ENCODE peak calls at places on chromosome 20, in eight cellular contexts. One of them, this sample, is unnamed.

GRCh38 chr20:32966881-32967781 is 37.1 kb downstream of the SUN5 start:
- DNase-seq in endodermal cell: peak; percentile 41
- DNase-seq in GM23248: no peak
- DNase-seq in tibial artery: no peak
- DNase-seq in pancreas: no peak
- DNase-seq in aorta: no peak
- DNase-seq in IMR-90: no peak
- DNase-seq in thoracic aorta: no peak
- DNase-seq in this sample: no peak

GRCh38 chr20:33064572-33065287 is 11.0 kb downstream of the BPIFB3 start:
- DNase-seq in endodermal cell: no peak
- DNase-seq in GM23248: no peak
- DNase-seq in tibial artery: no peak
- DNase-seq in pancreas: no peak
- DNase-seq in aorta: no peak
- DNase-seq in IMR-90: no peak
- DNase-seq in thoracic aorta: no peak
- DNase-seq in this sample: no peak

GRCh38 chr20:11403711-11404110 is 514.0 kb upstream of the BTBD3 start:
- DNase-seq in endodermal cell: no peak
- DNase-seq in GM23248: peak; percentile 18
- DNase-seq in tibial artery: no peak
- DNase-seq in pancreas: no peak
- DNase-seq in aorta: no peak
- DNase-seq in IMR-90: no peak
- DNase-seq in thoracic aorta: no peak
- DNase-seq in this sample: no peak

GRCh38 chr20:20495719-20496474 is 128.0 kb downstream of the INSM1 start:
- DNase-seq in endodermal cell: no peak
- DNase-seq in GM23248: no peak
- DNase-seq in tibial artery: no peak
- DNase-seq in pancreas: no peak
- DNase-seq in aorta: no peak
- DNase-seq in IMR-90: no peak
- DNase-seq in thoracic aorta: no peak
- DNase-seq in this sample: no peak

GRCh38 chr20:61861858-61862257 is 203.8 kb downstream of the TAF4 start:
- DNase-seq in endodermal cell: no peak
- DNase-seq in GM23248: no peak
- DNase-seq in tibial artery: no peak
- DNase-seq in pancreas: no peak
- DNase-seq in aorta: no peak
- DNase-seq in IMR-90: no peak
- DNase-seq in thoracic aorta: no peak
- DNase-seq in this sample: no peak

GRCh38 chr20:35523298-35523888 is 6.1 kb downstream of the C20orf173 start:
- DNase-seq in endodermal cell: peak; percentile 90
- DNase-seq in GM23248: peak; percentile 46
- DNase-seq in tibial artery: no peak
- DNase-seq in pancreas: no peak
- DNase-seq in aorta: peak; percentile 44
- DNase-seq in IMR-90: no peak
- DNase-seq in thoracic aorta: no peak
- DNase-seq in this sample: no peak

GRCh38 chr20:59136027-59136426 is 27.6 kb upstream of the ZNF831 start:
- DNase-seq in endodermal cell: no peak
- DNase-seq in GM23248: no peak
- DNase-seq in tibial artery: no peak
- DNase-seq in pancreas: no peak
- DNase-seq in aorta: no peak
- DNase-seq in IMR-90: no peak
- DNase-seq in thoracic aorta: no peak
- DNase-seq in this sample: no peak

GRCh38 chr20:18973499-18974173 is 160.1 kb downstream of the SCP2D1 start:
- DNase-seq in endodermal cell: no peak
- DNase-seq in GM23248: peak; percentile 9
- DNase-seq in tibial artery: peak; percentile 87
- DNase-seq in pancreas: peak; percentile 21
- DNase-seq in aorta: peak; percentile 89
- DNase-seq in IMR-90: no peak
- DNase-seq in thoracic aorta: no peak
- DNase-seq in this sample: no peak

GRCh38 chr20:63955281-63955845 is 853 bp downstream of the UCKL1 start:
- DNase-seq in endodermal cell: peak; percentile 72
- DNase-seq in GM23248: peak; percentile 69
- DNase-seq in tibial artery: no peak
- DNase-seq in pancreas: no peak
- DNase-seq in aorta: no peak
- DNase-seq in IMR-90: no peak
- DNase-seq in thoracic aorta: no peak
- DNase-seq in this sample: peak; percentile 74

GRCh38 chr20:19974621-19975435 is 42.3 kb upstream of the NAA20 start:
- DNase-seq in endodermal cell: no peak
- DNase-seq in GM23248: peak; percentile 96
- DNase-seq in tibial artery: peak; percentile 92
- DNase-seq in pancreas: peak; percentile 92
- DNase-seq in aorta: peak; percentile 95
- DNase-seq in IMR-90: peak; percentile 97
- DNase-seq in thoracic aorta: peak; percentile 80
- DNase-seq in this sample: peak; percentile 91

GRCh38 chr20:17562804-17563305 is 7.0 kb upstream of the DSTN start:
- DNase-seq in endodermal cell: no peak
- DNase-seq in GM23248: peak; percentile 83
- DNase-seq in tibial artery: no peak
- DNase-seq in pancreas: no peak
- DNase-seq in aorta: no peak
- DNase-seq in IMR-90: peak; percentile 62
- DNase-seq in thoracic aorta: no peak
- DNase-seq in this sample: peak; percentile 63

GRCh38 chr20:32558526-32558925 is 26.6 kb downstream of the NOL4L start:
- DNase-seq in endodermal cell: no peak
- DNase-seq in GM23248: no peak
- DNase-seq in tibial artery: no peak
- DNase-seq in pancreas: no peak
- DNase-seq in aorta: no peak
- DNase-seq in IMR-90: peak; percentile 27
- DNase-seq in thoracic aorta: no peak
- DNase-seq in this sample: no peak

GRCh38 chr20:32610897-32611218 is 25.7 kb upstream of the NOL4L start:
- DNase-seq in endodermal cell: peak; percentile 50
- DNase-seq in GM23248: no peak
- DNase-seq in tibial artery: no peak
- DNase-seq in pancreas: no peak
- DNase-seq in aorta: no peak
- DNase-seq in IMR-90: no peak
- DNase-seq in thoracic aorta: no peak
- DNase-seq in this sample: no peak

GRCh38 chr20:1391640-1392442 is 1.0 kb downstream of the FKBP1A start:
- DNase-seq in endodermal cell: peak; percentile 73
- DNase-seq in GM23248: peak; percentile 48
- DNase-seq in tibial artery: no peak
- DNase-seq in pancreas: no peak
- DNase-seq in aorta: no peak
- DNase-seq in IMR-90: peak; percentile 43
- DNase-seq in thoracic aorta: no peak
- DNase-seq in this sample: peak; percentile 58

GRCh38 chr20:57772349-57772964 is 62.6 kb upstream of the PMEPA1 start:
- DNase-seq in endodermal cell: peak; percentile 81
- DNase-seq in GM23248: peak; percentile 83
- DNase-seq in tibial artery: peak; percentile 20
- DNase-seq in pancreas: no peak
- DNase-seq in aorta: no peak
- DNase-seq in IMR-90: peak; percentile 64
- DNase-seq in thoracic aorta: no peak
- DNase-seq in this sample: no peak

GRCh38 chr20:39874049-39874893 is 814.8 kb downstream of the MAFB start:
- DNase-seq in endodermal cell: peak; percentile 94
- DNase-seq in GM23248: peak; percentile 90
- DNase-seq in tibial artery: peak; percentile 81
- DNase-seq in pancreas: peak; percentile 45
- DNase-seq in aorta: no peak
- DNase-seq in IMR-90: peak; percentile 89
- DNase-seq in thoracic aorta: peak; percentile 16
- DNase-seq in this sample: peak; percentile 59

GRCh38 chr20:35121186-35121585 is 25.9 kb downstream of the EDEM2 start:
- DNase-seq in endodermal cell: no peak
- DNase-seq in GM23248: no peak
- DNase-seq in tibial artery: no peak
- DNase-seq in pancreas: no peak
- DNase-seq in aorta: no peak
- DNase-seq in IMR-90: no peak
- DNase-seq in thoracic aorta: no peak
- DNase-seq in this sample: no peak

GRCh38 chr20:63264519-63264918 is 8.1 kb upstream of the ARFGAP1 start:
- DNase-seq in endodermal cell: no peak
- DNase-seq in GM23248: no peak
- DNase-seq in tibial artery: no peak
- DNase-seq in pancreas: no peak
- DNase-seq in aorta: no peak
- DNase-seq in IMR-90: no peak
- DNase-seq in thoracic aorta: no peak
- DNase-seq in this sample: no peak

GRCh38 chr20:10555865-10556308 is 117.9 kb downstream of the JAG1 start:
- DNase-seq in endodermal cell: no peak
- DNase-seq in GM23248: peak; percentile 71
- DNase-seq in tibial artery: no peak
- DNase-seq in pancreas: no peak
- DNase-seq in aorta: no peak
- DNase-seq in IMR-90: peak; percentile 66
- DNase-seq in thoracic aorta: no peak
- DNase-seq in this sample: no peak

GRCh38 chr20:62875419-62876355 is 14.1 kb upstream of the TCFL5 start:
- DNase-seq in endodermal cell: peak; percentile 96
- DNase-seq in GM23248: peak; percentile 93
- DNase-seq in tibial artery: peak; percentile 87
- DNase-seq in pancreas: peak; percentile 54
- DNase-seq in aorta: peak; percentile 90
- DNase-seq in IMR-90: peak; percentile 83
- DNase-seq in thoracic aorta: peak; percentile 43
- DNase-seq in this sample: peak; percentile 72

GRCh38 chr20:3781153-3781910 is at the start of gene SPEF1:
- DNase-seq in endodermal cell: peak; percentile 96
- DNase-seq in GM23248: peak; percentile 96
- DNase-seq in tibial artery: peak; percentile 83
- DNase-seq in pancreas: peak; percentile 81
- DNase-seq in aorta: peak; percentile 84
- DNase-seq in IMR-90: peak; percentile 92
- DNase-seq in thoracic aorta: peak; percentile 65
- DNase-seq in this sample: peak; percentile 75
- H3K4me1 ChIP-seq in endodermal cell: peaks cover 3% of the 10 kb centered on the region
- H3K4me1 ChIP-seq in GM23248: peaks cover 12% of the 10 kb centered on the region
- H3K4me1 ChIP-seq in tibial artery: peaks cover 50% of the 10 kb centered on the region
- H3K4me1 ChIP-seq in pancreas: peaks cover 38% of the 10 kb centered on the region
- H3K4me1 ChIP-seq in aorta: no peaks in the 10 kb centered on the region
- H3K4me1 ChIP-seq in IMR-90: peaks cover 18% of the 10 kb centered on the region
- H3K4me1 ChIP-seq in thoracic aorta: peaks cover 47% of the 10 kb centered on the region
- H3K4me1 ChIP-seq in this sample: peaks cover 60% of the 10 kb centered on the region

GRCh38 chr20:6887966-6888365 is 120.5 kb downstream of the BMP2 start:
- DNase-seq in endodermal cell: no peak
- DNase-seq in GM23248: no peak
- DNase-seq in tibial artery: no peak
- DNase-seq in pancreas: no peak
- DNase-seq in aorta: no peak
- DNase-seq in IMR-90: no peak
- DNase-seq in thoracic aorta: no peak
- DNase-seq in this sample: no peak

GRCh38 chr20:6886065-6886729 is 118.7 kb downstream of the BMP2 start:
- DNase-seq in endodermal cell: peak; percentile 52
- DNase-seq in GM23248: no peak
- DNase-seq in tibial artery: no peak
- DNase-seq in pancreas: no peak
- DNase-seq in aorta: no peak
- DNase-seq in IMR-90: no peak
- DNase-seq in thoracic aorta: no peak
- DNase-seq in this sample: no peak

GRCh38 chr20:6877633-6878032 is 110.1 kb downstream of the BMP2 start:
- DNase-seq in endodermal cell: no peak
- DNase-seq in GM23248: no peak
- DNase-seq in tibial artery: no peak
- DNase-seq in pancreas: no peak
- DNase-seq in aorta: no peak
- DNase-seq in IMR-90: no peak
- DNase-seq in thoracic aorta: no peak
- DNase-seq in this sample: no peak

GRCh38 chr20:6884114-6884513 is 116.6 kb downstream of the BMP2 start:
- DNase-seq in endodermal cell: no peak
- DNase-seq in GM23248: no peak
- DNase-seq in tibial artery: no peak
- DNase-seq in pancreas: no peak
- DNase-seq in aorta: no peak
- DNase-seq in IMR-90: no peak
- DNase-seq in thoracic aorta: no peak
- DNase-seq in this sample: no peak

GRCh38 chr20:6882911-6883310 is 115.4 kb downstream of the BMP2 start:
- DNase-seq in endodermal cell: no peak
- DNase-seq in GM23248: peak; percentile 4
- DNase-seq in tibial artery: no peak
- DNase-seq in pancreas: no peak
- DNase-seq in aorta: no peak
- DNase-seq in IMR-90: no peak
- DNase-seq in thoracic aorta: no peak
- DNase-seq in this sample: no peak
- H3K4me1 ChIP-seq in endodermal cell: peaks cover 6% of the 10 kb centered on the region
- H3K4me1 ChIP-seq in GM23248: no peaks in the 10 kb centered on the region
- H3K4me1 ChIP-seq in tibial artery: no peaks in the 10 kb centered on the region
- H3K4me1 ChIP-seq in pancreas: no peaks in the 10 kb centered on the region
- H3K4me1 ChIP-seq in aorta: no peaks in the 10 kb centered on the region
- H3K4me1 ChIP-seq in IMR-90: no peaks in the 10 kb centered on the region
- H3K4me1 ChIP-seq in thoracic aorta: no peaks in the 10 kb centered on the region
- H3K4me1 ChIP-seq in this sample: no peaks in the 10 kb centered on the region

GRCh38 chr20:25256226-25256859 is 8.5 kb downstream of the PYGB start:
- DNase-seq in endodermal cell: peak; percentile 25
- DNase-seq in GM23248: peak; percentile 22
- DNase-seq in tibial artery: no peak
- DNase-seq in pancreas: no peak
- DNase-seq in aorta: no peak
- DNase-seq in IMR-90: no peak
- DNase-seq in thoracic aorta: no peak
- DNase-seq in this sample: no peak
- H3K4me1 ChIP-seq in endodermal cell: peaks cover 2% of the 10 kb centered on the region
- H3K4me1 ChIP-seq in GM23248: peaks cover 9% of the 10 kb centered on the region
- H3K4me1 ChIP-seq in tibial artery: peaks cover 46% of the 10 kb centered on the region
- H3K4me1 ChIP-seq in pancreas: no peaks in the 10 kb centered on the region
- H3K4me1 ChIP-seq in aorta: peaks cover 2% of the 10 kb centered on the region
- H3K4me1 ChIP-seq in IMR-90: peaks cover 8% of the 10 kb centered on the region
- H3K4me1 ChIP-seq in thoracic aorta: peaks cover 52% of the 10 kb centered on the region
- H3K4me1 ChIP-seq in this sample: peaks cover 44% of the 10 kb centered on the region

DNA sequence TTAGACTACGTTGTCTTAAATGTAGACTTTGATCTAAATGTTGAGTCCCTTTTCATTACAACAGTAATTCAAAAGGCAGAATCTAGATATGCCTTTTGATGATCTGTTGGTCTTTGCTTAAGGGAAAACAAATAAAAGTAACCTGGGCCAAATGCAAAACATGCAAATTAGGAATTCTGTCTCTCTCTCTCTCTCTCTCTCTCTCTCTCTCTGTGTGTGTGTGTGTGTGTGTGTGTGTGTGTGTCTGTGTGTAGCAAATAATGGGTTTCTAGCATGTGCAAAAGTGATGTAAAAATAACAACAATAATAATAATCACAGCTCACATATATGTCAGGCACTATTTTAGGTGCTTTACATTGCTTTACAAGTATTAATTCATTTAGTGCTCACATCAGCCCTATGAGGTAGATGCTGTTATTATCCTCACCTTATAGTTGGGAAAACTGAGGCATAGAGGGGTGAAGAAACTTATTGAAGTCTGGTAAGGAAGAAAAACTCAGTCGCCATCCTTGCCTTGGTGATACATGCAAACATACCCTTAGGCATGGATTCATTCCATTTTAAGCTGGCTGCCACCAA is 160.3 kb upstream of the ZNF217 start:
- DNase-seq in endodermal cell: no peak
- DNase-seq in GM23248: no peak
- DNase-seq in tibial artery: no peak
- DNase-seq in pancreas: no peak
- DNase-seq in aorta: no peak
- DNase-seq in IMR-90: no peak
- DNase-seq in thoracic aorta: no peak
- DNase-seq in this sample: no peak
- H3K4me1 ChIP-seq in endodermal cell: peaks cover 3% of the 10 kb centered on the region
- H3K4me1 ChIP-seq in GM23248: peaks cover 26% of the 10 kb centered on the region
- H3K4me1 ChIP-seq in tibial artery: no peaks in the 10 kb centered on the region
- H3K4me1 ChIP-seq in pancreas: no peaks in the 10 kb centered on the region
- H3K4me1 ChIP-seq in aorta: no peaks in the 10 kb centered on the region
- H3K4me1 ChIP-seq in IMR-90: peaks cover 19% of the 10 kb centered on the region
- H3K4me1 ChIP-seq in thoracic aorta: peaks cover 8% of the 10 kb centered on the region
- H3K4me1 ChIP-seq in this sample: peaks cover 29% of the 10 kb centered on the region

This sample was measured in lower lobe of right lung.